ENCODE peak calls at places on chromosome 13, in eight cellular contexts. One of them, this sample, is unnamed.

GRCh38 chr13:94520001-94520400 is 40.5 kb upstream of the DCT start:
- DNase-seq in thoracic aorta: no peak
- DNase-seq in upper lobe of left lung: no peak
- DNase-seq in pancreas: no peak
- DNase-seq in OCI-LY7: no peak
- DNase-seq in breast epithelium: no peak
- DNase-seq in iPS DF 6.9: no peak
- DNase-seq in IMR-90: no peak
- DNase-seq in this sample: no peak

GRCh38 chr13:113954046-113954841 is 19.6 kb downstream of the C13orf46 start:
- DNase-seq in thoracic aorta: no peak
- DNase-seq in upper lobe of left lung: no peak
- DNase-seq in pancreas: no peak
- DNase-seq in OCI-LY7: no peak
- DNase-seq in breast epithelium: no peak
- DNase-seq in iPS DF 6.9: no peak
- DNase-seq in IMR-90: no peak
- DNase-seq in this sample: no peak

GRCh38 chr13:89212186-89212585 is 1541.0 kb downstream of the SLITRK5 start:
- DNase-seq in thoracic aorta: no peak
- DNase-seq in upper lobe of left lung: no peak
- DNase-seq in pancreas: no peak
- DNase-seq in OCI-LY7: no peak
- DNase-seq in breast epithelium: no peak
- DNase-seq in iPS DF 6.9: no peak
- DNase-seq in IMR-90: no peak
- DNase-seq in this sample: no peak

GRCh38 chr13:26529441-26529840 is 28.0 kb upstream of the WASF3 start:
- DNase-seq in thoracic aorta: no peak
- DNase-seq in upper lobe of left lung: no peak
- DNase-seq in pancreas: no peak
- DNase-seq in OCI-LY7: peak; percentile 24
- DNase-seq in breast epithelium: no peak
- DNase-seq in iPS DF 6.9: peak; percentile 33
- DNase-seq in IMR-90: peak; percentile 74
- DNase-seq in this sample: no peak

GRCh38 chr13:27667946-27668345 is 46.3 kb downstream of the POLR1D start:
- DNase-seq in thoracic aorta: no peak
- DNase-seq in upper lobe of left lung: no peak
- DNase-seq in pancreas: no peak
- DNase-seq in OCI-LY7: no peak
- DNase-seq in breast epithelium: no peak
- DNase-seq in iPS DF 6.9: no peak
- DNase-seq in IMR-90: no peak
- DNase-seq in this sample: no peak

GRCh38 chr13:106291006-106291405 is 244.5 kb downstream of the EFNB2 start:
- DNase-seq in thoracic aorta: no peak
- DNase-seq in upper lobe of left lung: no peak
- DNase-seq in pancreas: no peak
- DNase-seq in OCI-LY7: no peak
- DNase-seq in breast epithelium: no peak
- DNase-seq in iPS DF 6.9: no peak
- DNase-seq in IMR-90: peak; percentile 76
- DNase-seq in this sample: no peak

GRCh38 chr13:89951341-89951740 is 1396.1 kb upstream of the MIR17HG start:
- DNase-seq in thoracic aorta: no peak
- DNase-seq in upper lobe of left lung: no peak
- DNase-seq in pancreas: no peak
- DNase-seq in OCI-LY7: no peak
- DNase-seq in breast epithelium: no peak
- DNase-seq in iPS DF 6.9: no peak
- DNase-seq in IMR-90: no peak
- DNase-seq in this sample: no peak

GRCh38 chr13:21965095-21965494 is 294.2 kb downstream of the FGF9 start:
- DNase-seq in thoracic aorta: no peak
- DNase-seq in upper lobe of left lung: no peak
- DNase-seq in pancreas: no peak
- DNase-seq in OCI-LY7: no peak
- DNase-seq in breast epithelium: no peak
- DNase-seq in iPS DF 6.9: no peak
- DNase-seq in IMR-90: no peak
- DNase-seq in this sample: no peak

GRCh38 chr13:35850569-35850968 is 280.6 kb downstream of the DCLK1 start:
- DNase-seq in thoracic aorta: no peak
- DNase-seq in upper lobe of left lung: no peak
- DNase-seq in pancreas: no peak
- DNase-seq in OCI-LY7: no peak
- DNase-seq in breast epithelium: no peak
- DNase-seq in iPS DF 6.9: no peak
- DNase-seq in IMR-90: no peak
- DNase-seq in this sample: no peak

GRCh38 chr13:41274881-41275280 is 11.5 kb upstream of the MTRF1 start:
- DNase-seq in thoracic aorta: no peak
- DNase-seq in upper lobe of left lung: no peak
- DNase-seq in pancreas: no peak
- DNase-seq in OCI-LY7: no peak
- DNase-seq in breast epithelium: no peak
- DNase-seq in iPS DF 6.9: no peak
- DNase-seq in IMR-90: peak; percentile 32
- DNase-seq in this sample: no peak

GRCh38 chr13:37011788-37012187 is 11.2 kb downstream of the EXOSC8 start:
- DNase-seq in thoracic aorta: no peak
- DNase-seq in upper lobe of left lung: no peak
- DNase-seq in pancreas: no peak
- DNase-seq in OCI-LY7: no peak
- DNase-seq in breast epithelium: no peak
- DNase-seq in iPS DF 6.9: no peak
- DNase-seq in IMR-90: no peak
- DNase-seq in this sample: no peak

GRCh38 chr13:27982361-27982760 is 6.1 kb downstream of the URAD start:
- DNase-seq in thoracic aorta: no peak
- DNase-seq in upper lobe of left lung: no peak
- DNase-seq in pancreas: no peak
- DNase-seq in OCI-LY7: no peak
- DNase-seq in breast epithelium: no peak
- DNase-seq in iPS DF 6.9: no peak
- DNase-seq in IMR-90: no peak
- DNase-seq in this sample: no peak

DNA sequence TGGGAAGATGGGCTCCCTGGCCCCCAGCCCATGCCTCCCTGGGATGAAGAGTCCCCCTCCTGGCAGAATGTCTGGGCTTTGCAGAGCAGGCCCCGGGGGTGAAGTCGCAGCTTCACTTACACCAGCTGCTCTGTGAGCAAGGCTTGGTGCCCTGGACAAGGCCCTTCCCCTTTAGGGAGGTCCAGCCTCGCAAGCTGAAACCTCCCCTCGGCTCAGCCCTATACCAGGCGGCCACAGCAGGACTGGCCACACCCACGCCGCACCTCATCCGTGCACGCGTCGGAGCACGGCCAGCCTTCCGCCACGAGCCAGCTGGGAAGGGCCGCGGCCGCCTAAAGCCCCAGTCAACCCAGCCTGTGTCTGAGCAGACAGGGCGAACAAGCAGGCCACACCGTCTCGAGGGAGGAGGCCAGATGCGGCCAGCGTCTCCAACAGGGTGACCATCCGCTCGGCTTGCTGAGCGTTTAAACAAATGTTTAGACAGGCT is 83.2 kb upstream of the MCF2L start:
- DNase-seq in thoracic aorta: no peak
- DNase-seq in upper lobe of left lung: peak; percentile 63
- DNase-seq in pancreas: peak; percentile 90
- DNase-seq in OCI-LY7: no peak
- DNase-seq in breast epithelium: peak; percentile 83
- DNase-seq in iPS DF 6.9: no peak
- DNase-seq in IMR-90: peak; percentile 87
- DNase-seq in this sample: peak; percentile 81
- H3K4me3 ChIP-seq in thoracic aorta: peak overlapping the region; percentile 32
- H3K4me3 ChIP-seq in upper lobe of left lung: no peak overlapping the region
- H3K4me3 ChIP-seq in pancreas: peak overlapping the region; percentile 10
- H3K4me3 ChIP-seq in OCI-LY7: no peak overlapping the region
- H3K4me3 ChIP-seq in breast epithelium: peak overlapping the region; percentile 51
- H3K4me3 ChIP-seq in iPS DF 6.9: no peak overlapping the region
- H3K4me3 ChIP-seq in IMR-90: peak overlapping the region; percentile 23
- H3K4me3 ChIP-seq in this sample: no peak overlapping the region

DNA sequence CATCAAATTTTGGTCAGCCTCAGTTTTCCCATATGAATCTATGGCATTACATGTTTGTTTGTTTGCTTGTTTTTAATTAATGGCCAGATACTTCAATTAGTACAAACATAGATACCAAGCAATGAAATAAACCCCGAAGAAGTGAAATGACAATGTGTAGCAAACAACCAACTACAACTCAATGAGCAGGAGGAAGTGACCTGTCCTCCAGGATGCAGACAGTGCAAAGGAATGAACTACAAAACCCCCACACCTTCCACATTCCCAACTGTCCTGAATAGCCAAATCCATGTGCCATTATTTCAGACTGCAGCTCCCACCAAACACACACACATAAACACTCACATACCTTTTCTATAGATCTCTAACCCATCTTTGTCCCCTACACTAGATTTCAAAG is 45.0 kb upstream of the FAM124A start:
- DNase-seq in thoracic aorta: no peak
- DNase-seq in upper lobe of left lung: no peak
- DNase-seq in pancreas: no peak
- DNase-seq in OCI-LY7: no peak
- DNase-seq in breast epithelium: no peak
- DNase-seq in iPS DF 6.9: no peak
- DNase-seq in IMR-90: no peak
- DNase-seq in this sample: no peak
- H3K27ac ChIP-seq in thoracic aorta: no peak overlapping the region
- H3K27ac ChIP-seq in upper lobe of left lung: no peak overlapping the region
- H3K27ac ChIP-seq in pancreas: no peak overlapping the region
- H3K27ac ChIP-seq in OCI-LY7: no peak overlapping the region
- H3K27ac ChIP-seq in breast epithelium: no peak overlapping the region
- H3K27ac ChIP-seq in iPS DF 6.9: no peak overlapping the region
- H3K27ac ChIP-seq in IMR-90: no peak overlapping the region
- H3K27ac ChIP-seq in this sample: no peak overlapping the region

DNA sequence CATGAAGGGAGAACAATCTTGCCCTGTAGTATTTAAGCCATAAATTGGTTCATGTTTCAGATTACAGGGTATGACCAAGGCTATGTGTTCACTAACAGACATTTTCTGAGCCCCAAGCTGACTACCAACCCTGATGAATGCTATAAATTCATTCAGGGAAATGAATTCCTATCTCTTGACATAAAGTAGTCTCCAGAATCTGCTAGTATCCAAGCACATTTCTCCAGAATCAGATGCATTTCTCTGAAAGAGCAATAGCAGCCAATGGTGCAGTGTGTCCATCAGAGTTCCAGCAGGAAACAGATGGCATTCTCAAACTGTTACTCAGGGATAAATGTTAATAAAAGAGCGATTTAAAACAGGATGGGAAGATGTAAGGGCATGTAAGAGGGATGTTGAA is 226.4 kb downstream of the COG6 start:
- DNase-seq in thoracic aorta: no peak
- DNase-seq in upper lobe of left lung: no peak
- DNase-seq in pancreas: no peak
- DNase-seq in OCI-LY7: no peak
- DNase-seq in breast epithelium: no peak
- DNase-seq in iPS DF 6.9: no peak
- DNase-seq in IMR-90: peak; percentile 47
- DNase-seq in this sample: no peak
- H3K4me1 ChIP-seq in thoracic aorta: no peaks in the 10 kb centered on the region
- H3K4me1 ChIP-seq in upper lobe of left lung: no peaks in the 10 kb centered on the region
- H3K4me1 ChIP-seq in pancreas: no peaks in the 10 kb centered on the region
- H3K4me1 ChIP-seq in OCI-LY7: no peaks in the 10 kb centered on the region
- H3K4me1 ChIP-seq in breast epithelium: no peaks in the 10 kb centered on the region
- H3K4me1 ChIP-seq in iPS DF 6.9: no peaks in the 10 kb centered on the region
- H3K4me1 ChIP-seq in IMR-90: no peaks in the 10 kb centered on the region
- H3K4me1 ChIP-seq in this sample: no peaks in the 10 kb centered on the region

GRCh38 chr13:67231481-67231940 is 1.4 kb upstream of the PCDH9 start:
- DNase-seq in thoracic aorta: no peak
- DNase-seq in upper lobe of left lung: no peak
- DNase-seq in pancreas: no peak
- DNase-seq in OCI-LY7: peak; percentile 19
- DNase-seq in breast epithelium: no peak
- DNase-seq in iPS DF 6.9: no peak
- DNase-seq in IMR-90: no peak
- DNase-seq in this sample: no peak
- H3K4me3 ChIP-seq in thoracic aorta: peak overlapping the region; percentile 92
- H3K4me3 ChIP-seq in upper lobe of left lung: peak overlapping the region; percentile 87
- H3K4me3 ChIP-seq in pancreas: peak overlapping the region; percentile 81
- H3K4me3 ChIP-seq in OCI-LY7: peak overlapping the region; percentile 90
- H3K4me3 ChIP-seq in breast epithelium: peak overlapping the region; percentile 80
- H3K4me3 ChIP-seq in iPS DF 6.9: peak overlapping the region; percentile 58
- H3K4me3 ChIP-seq in IMR-90: peak overlapping the region; percentile 76
- H3K4me3 ChIP-seq in this sample: peak overlapping the region; percentile 77

DNA sequence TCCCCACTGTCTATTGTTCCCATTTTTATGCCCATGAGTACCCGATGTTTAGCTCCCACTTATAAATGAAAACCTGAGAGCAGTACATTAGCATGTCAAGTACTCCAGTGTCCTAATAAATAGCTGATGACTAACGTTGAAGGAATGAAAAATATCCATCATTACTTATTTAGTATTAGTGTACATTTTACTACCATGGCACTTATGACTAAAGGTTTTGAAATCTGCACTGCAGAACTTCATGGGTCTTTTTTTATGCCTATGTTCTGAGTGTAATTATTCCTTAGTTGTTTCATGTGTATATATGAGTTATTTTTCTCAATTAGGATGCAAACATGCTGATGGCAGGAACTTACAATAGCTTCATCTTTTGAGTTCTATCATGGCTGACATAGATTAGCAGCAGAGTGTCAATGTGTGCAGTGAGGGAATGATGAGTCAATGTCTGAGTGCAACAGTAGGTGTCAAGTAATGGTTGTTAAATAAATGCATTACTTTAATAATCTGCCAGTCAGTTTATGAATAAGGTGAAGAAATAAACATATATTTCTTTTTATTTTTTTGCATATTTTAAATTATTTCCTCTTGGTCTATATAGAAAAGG is 188.4 kb downstream of the ITGBL1 start:
- DNase-seq in thoracic aorta: no peak
- DNase-seq in upper lobe of left lung: no peak
- DNase-seq in pancreas: no peak
- DNase-seq in OCI-LY7: no peak
- DNase-seq in breast epithelium: no peak
- DNase-seq in iPS DF 6.9: no peak
- DNase-seq in IMR-90: peak; percentile 78
- DNase-seq in this sample: no peak
- H3K27ac ChIP-seq in thoracic aorta: no peak overlapping the region
- H3K27ac ChIP-seq in upper lobe of left lung: no peak overlapping the region
- H3K27ac ChIP-seq in pancreas: no peak overlapping the region
- H3K27ac ChIP-seq in OCI-LY7: no peak overlapping the region
- H3K27ac ChIP-seq in breast epithelium: no peak overlapping the region
- H3K27ac ChIP-seq in iPS DF 6.9: no peak overlapping the region
- H3K27ac ChIP-seq in IMR-90: no peak overlapping the region
- H3K27ac ChIP-seq in this sample: no peak overlapping the region

GRCh38 chr13:110334256-110334655 is 27.2 kb downstream of the COL4A2 start:
- DNase-seq in thoracic aorta: no peak
- DNase-seq in upper lobe of left lung: no peak
- DNase-seq in pancreas: no peak
- DNase-seq in OCI-LY7: no peak
- DNase-seq in breast epithelium: no peak
- DNase-seq in iPS DF 6.9: no peak
- DNase-seq in IMR-90: peak; percentile 76
- DNase-seq in this sample: peak; percentile 33
- H3K4me1 ChIP-seq in thoracic aorta: peaks cover 97% of the 10 kb centered on the region
- H3K4me1 ChIP-seq in upper lobe of left lung: peaks cover 35% of the 10 kb centered on the region
- H3K4me1 ChIP-seq in pancreas: no peaks in the 10 kb centered on the region
- H3K4me1 ChIP-seq in OCI-LY7: no peaks in the 10 kb centered on the region
- H3K4me1 ChIP-seq in breast epithelium: peaks cover 10% of the 10 kb centered on the region
- H3K4me1 ChIP-seq in iPS DF 6.9: peaks cover 2% of the 10 kb centered on the region
- H3K4me1 ChIP-seq in IMR-90: peaks cover 60% of the 10 kb centered on the region
- H3K4me1 ChIP-seq in this sample: peaks cover 31% of the 10 kb centered on the region

GRCh38 chr13:48853381-48854102 is 122.2 kb upstream of the FNDC3A start:
- DNase-seq in thoracic aorta: peak; percentile 3
- DNase-seq in upper lobe of left lung: no peak
- DNase-seq in pancreas: no peak
- DNase-seq in OCI-LY7: no peak
- DNase-seq in breast epithelium: no peak
- DNase-seq in iPS DF 6.9: no peak
- DNase-seq in IMR-90: peak; percentile 67
- DNase-seq in this sample: no peak
- H3K4me3 ChIP-seq in thoracic aorta: peak overlapping the region; percentile 57
- H3K4me3 ChIP-seq in upper lobe of left lung: no peak overlapping the region
- H3K4me3 ChIP-seq in pancreas: no peak overlapping the region
- H3K4me3 ChIP-seq in OCI-LY7: no peak overlapping the region
- H3K4me3 ChIP-seq in breast epithelium: no peak overlapping the region
- H3K4me3 ChIP-seq in iPS DF 6.9: no peak overlapping the region
- H3K4me3 ChIP-seq in IMR-90: no peak overlapping the region
- H3K4me3 ChIP-seq in this sample: no peak overlapping the region